ENCODE peak calls at places on chromosomes 12 and 14, in seven cellular contexts. X, Q, C, G, Y, H and K are unnamed samples.

GRCh38 chr14:67432088-67432564 is 20.2 kb upstream of the PLEK2 start:
- DNase-seq in C (no peak), H (no peak), Q (no peak), G (no peak), Y (no peak), X (no peak), K (no peak)

GRCh38 chr12:113766880-113767878 is 198.9 kb downstream of the RBM19 start:
- DNase-seq in X (no peak), C (peak), Y (no peak), Q (no peak), G (peak), H (no peak), K (no peak)

GRCh38 chr12:50231346-50231745 is 52.0 kb downstream of the LIMA1 start:
- DNase-seq in G (no peak), C (no peak), Q (no peak), H (no peak), X (no peak), Y (no peak), K (no peak)

GRCh38 chr14:51602176-51602759 is 49.4 kb upstream of the FRMD6 start:
- DNase-seq in Y (no peak), H (no peak), C (no peak), Q (no peak), X (no peak), G (peak), K (no peak)

GRCh38 chr14:48568688-48569087 is 893.3 kb upstream of the MDGA2 start:
- DNase-seq in H (no peak), X (no peak), Y (no peak), C (no peak), G (no peak), Q (no peak), K (no peak)

GRCh38 chr12:132604108-132605054 is 6.0 kb downstream of the LRCOL1 start:
- DNase-seq in Q (no peak), C (no peak), Y (no peak), H (no peak), G (no peak), X (no peak), K (no peak)

GRCh38 chr12:81261508-81262207 is 183.8 kb downstream of the ACSS3 start:
- DNase-seq in Y (no peak), G (no peak), Q (no peak), H (no peak), X (no peak), C (no peak), K (no peak)

GRCh38 chr14:34426313-34427295 is 35.4 kb downstream of the SPTSSA start:
- DNase-seq in G (no peak), X (peak), Q (no peak), H (no peak), Y (peak), C (no peak), K (no peak)

GRCh38 chr14:91363776-91364523 is 53.7 kb downstream of the CCDC88C start:
- DNase-seq in Q (no peak), C (no peak), G (no peak), X (peak), Y (no peak), H (no peak), K (no peak)

GRCh38 chr12:3777206-3777809 is 24.4 kb upstream of the CRACR2A start:
- DNase-seq in X (no peak), C (peak), Y (no peak), Q (no peak), H (no peak), G (peak), K (no peak)

GRCh38 chr12:20508362-20508761 is 140.0 kb downstream of the PDE3A start:
- DNase-seq in Q (no peak), C (no peak), G (peak), Y (no peak), X (no peak), H (no peak), K (no peak)

GRCh38 chr14:23707415-23707814 is 71.3 kb downstream of the DHRS2 start:
- DNase-seq in Q (no peak), X (no peak), C (no peak), G (no peak), H (no peak), Y (no peak), K (no peak)

GRCh38 chr12:115088328-115088994 is 404.5 kb upstream of the TBX3 start:
- DNase-seq in Q (no peak), H (no peak), G (peak), Y (peak), C (peak), X (no peak), K (no peak)

GRCh38 chr12:2683283-2684025 is 111.3 kb upstream of the FKBP4 start:
- DNase-seq in H (peak), C (no peak), Y (no peak), G (peak), Q (peak), X (peak), K (no peak)

GRCh38 chr12:62268956-62269355 is 8.8 kb downstream of the USP15 start:
- DNase-seq in Q (no peak), C (no peak), X (no peak), G (peak), H (no peak), Y (no peak), K (no peak)

GRCh38 chr12:48768736-48769135 is 20.2 kb downstream of the ADCY6 start:
- DNase-seq in C (no peak), Y (no peak), Q (no peak), H (no peak), X (no peak), G (no peak), K (no peak)

GRCh38 chr12:98698603-98699463 is 53.7 kb downstream of the APAF1 start:
- DNase-seq in Q (peak), Y (peak), G (peak), C (no peak), X (peak), H (no peak), K (no peak)

GRCh38 chr12:52971701-52972329 is 22.9 kb downstream of the KRT18 start:
- DNase-seq in G (peak), Q (no peak), H (no peak), C (peak), Y (no peak), X (peak), K (no peak)

GRCh38 chr12:24359418-24359817 is 409.9 kb upstream of the SOX5 start:
- DNase-seq in G (no peak), H (no peak), C (no peak), Q (no peak), Y (no peak), X (no peak), K (no peak)

GRCh38 chr12:12476836-12477531 is 85.7 kb downstream of the DUSP16 start:
- DNase-seq in Y (no peak), G (no peak), X (no peak), Q (no peak), H (no peak), C (no peak), K (no peak)

GRCh38 chr12:6764011-6764828 is 1.9 kb upstream of the PTMS start:
- DNase-seq in H (peak), C (peak), G (peak), X (peak), Y (peak), Q (peak), K (peak)

GRCh38 chr12:132021965-132022364 is 72.2 kb downstream of the EP400 start:
- DNase-seq in X (no peak), G (no peak), Y (no peak), H (no peak), Q (no peak), C (no peak), K (no peak)

GRCh38 chr12:3720772-3721171 is 32.1 kb downstream of the CRACR2A start:
- DNase-seq in C (no peak), Q (no peak), Y (no peak), H (no peak), X (no peak), G (no peak), K (no peak)

GRCh38 chr12:76519538-76519937 is 40.0 kb downstream of the OSBPL8 start:
- DNase-seq in Q (no peak), C (no peak), G (no peak), Y (no peak), X (no peak), H (no peak), K (no peak)

GRCh38 chr12:39619660-39620433 is at the start of gene ABCD2:
- DNase-seq in Q (peak), G (peak), C (peak), H (peak), Y (peak), X (peak), K (peak)

GRCh38 chr14:20490563-20490962 is 14.8 kb upstream of the RNASE10 start:
- DNase-seq in H (no peak), X (no peak), G (no peak), Y (no peak), C (no peak), Q (no peak), K (no peak)

GRCh38 chr12:92208613-92209121 is 63.0 kb upstream of the BTG1 start:
- DNase-seq in X (no peak), H (no peak), Q (no peak), G (peak), C (peak), Y (no peak), K (no peak)

GRCh38 chr14:99885649-99885958 is 92.4 kb downstream of the EML1 start:
- DNase-seq in G (no peak), H (no peak), Y (no peak), Q (no peak), C (no peak), X (no peak), K (no peak)
- TF ChIP-seq CTCF in G (no peak), H (no peak), Y (no peak), Q (no peak), C (no peak), X (no peak), K (no peak)

DNA sequence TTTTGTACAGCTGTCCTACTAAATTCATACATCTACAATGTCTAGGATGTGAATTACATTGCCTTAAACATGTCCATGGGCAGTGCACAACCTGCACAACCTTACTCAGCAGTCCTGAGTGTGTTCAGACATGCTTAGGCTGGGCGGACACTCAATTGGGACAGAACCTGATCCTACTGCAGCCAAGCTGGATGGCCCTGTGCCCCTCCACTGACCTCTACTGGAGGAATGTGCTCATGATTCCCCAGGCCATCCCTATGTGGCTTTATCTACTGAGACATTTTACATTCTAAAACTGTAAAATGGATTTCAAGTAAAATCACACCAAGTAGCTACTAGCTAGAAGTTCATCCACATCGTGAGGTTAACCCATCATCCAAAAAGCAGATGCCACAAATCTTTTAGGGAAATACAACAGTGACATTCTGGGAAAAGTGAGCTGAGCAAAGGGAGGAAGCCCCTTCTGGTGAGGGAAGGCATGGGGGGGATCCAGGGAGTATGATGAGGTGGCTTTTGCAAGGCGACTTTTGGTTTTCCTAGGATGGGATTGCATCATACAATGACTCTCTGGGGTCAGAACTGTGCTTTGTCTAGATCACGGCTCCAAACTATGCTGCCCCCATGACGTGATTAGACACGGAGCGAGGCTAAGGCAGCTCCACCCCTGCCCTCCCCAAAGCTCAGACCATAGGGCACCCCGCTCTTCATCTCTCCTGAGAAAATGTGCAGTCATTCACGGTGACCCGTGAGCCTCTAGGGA is 911.7 kb upstream of the TMEM132C start:
- DNase-seq in G (peak), Q (no peak), H (no peak), X (no peak), C (peak), Y (no peak), K (no peak)
- TF ChIP-seq CTCF in G (peak), Q (no peak), H (no peak), X (peak), C (peak), Y (no peak), K (no peak)

GRCh38 chr14:77376771-77377501 is at the start of the genes SAMD15 and TMED8:
- DNase-seq in X (peak), G (peak), C (peak), H (peak), Q (peak), Y (peak), K (peak)
- TF ChIP-seq CTCF in X (peak), G (no peak), C (peak), H (no peak), Q (peak), Y (no peak), K (no peak)

GRCh38 chr12:67415473-67415872 is 146.3 kb downstream of the CAND1 start:
- DNase-seq in C (no peak), X (no peak), Q (no peak), H (no peak), G (peak), Y (no peak), K (no peak)

GRCh38 chr12:67411562-67411961 is 142.4 kb downstream of the CAND1 start:
- DNase-seq in Y (no peak), G (no peak), Q (no peak), X (no peak), H (no peak), C (no peak), K (no peak)

GRCh38 chr12:67410667-67411067 is 141.5 kb downstream of the CAND1 start:
- DNase-seq in X (no peak), H (no peak), Y (peak), G (no peak), Q (no peak), C (no peak), K (no peak)

GRCh38 chr12:67414011-67414715 is 145.0 kb downstream of the CAND1 start:
- DNase-seq in C (no peak), X (no peak), H (no peak), Y (no peak), Q (no peak), G (no peak), K (no peak)

DNA sequence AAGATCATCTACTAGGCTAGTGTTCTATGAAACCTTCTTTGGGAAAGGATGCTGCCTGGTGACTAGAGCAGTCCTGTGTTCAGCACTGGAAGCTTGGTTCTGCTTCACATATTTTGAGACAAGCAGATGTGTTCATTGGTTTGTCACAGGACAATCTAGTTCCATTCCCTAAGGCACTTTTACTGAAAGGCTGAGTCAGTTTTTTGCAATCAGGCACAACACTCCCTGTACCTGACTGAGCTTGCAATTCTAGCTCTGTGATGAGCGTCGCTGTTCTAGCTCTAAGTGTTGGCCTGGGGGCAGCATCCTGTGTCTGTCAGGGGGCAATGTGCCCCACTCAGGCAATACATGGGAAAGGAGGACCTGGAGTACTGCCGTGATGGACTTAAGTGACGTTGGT is 144.4 kb downstream of the CAND1 start:
- DNase-seq in Q (no peak), Y (no peak), G (no peak), C (no peak), H (no peak), X (no peak), K (no peak)
- TF ChIP-seq CTCF in Q (no peak), Y (no peak), G (no peak), C (no peak), H (no peak), X (no peak), K (no peak)

GRCh38 chr14:37590810-37591139 is 4.3 kb downstream of the FOXA1 start:
- DNase-seq in H (no peak), X (no peak), C (no peak), Q (no peak), G (no peak), Y (no peak), K (no peak)

GRCh38 chr14:37590096-37590809 is 4.8 kb downstream of the FOXA1 start:
- DNase-seq in C (no peak), G (no peak), H (no peak), Q (no peak), X (no peak), Y (no peak), K (no peak)

GRCh38 chr14:37592288-37593274 is 2.5 kb downstream of the FOXA1 start:
- DNase-seq in G (no peak), Y (no peak), X (peak), Q (no peak), H (no peak), C (peak), K (no peak)

GRCh38 chr14:37591941-37592287 is 3.1 kb downstream of the FOXA1 start:
- DNase-seq in Q (no peak), Y (no peak), C (peak), H (no peak), X (peak), G (no peak), K (no peak)

DNA sequence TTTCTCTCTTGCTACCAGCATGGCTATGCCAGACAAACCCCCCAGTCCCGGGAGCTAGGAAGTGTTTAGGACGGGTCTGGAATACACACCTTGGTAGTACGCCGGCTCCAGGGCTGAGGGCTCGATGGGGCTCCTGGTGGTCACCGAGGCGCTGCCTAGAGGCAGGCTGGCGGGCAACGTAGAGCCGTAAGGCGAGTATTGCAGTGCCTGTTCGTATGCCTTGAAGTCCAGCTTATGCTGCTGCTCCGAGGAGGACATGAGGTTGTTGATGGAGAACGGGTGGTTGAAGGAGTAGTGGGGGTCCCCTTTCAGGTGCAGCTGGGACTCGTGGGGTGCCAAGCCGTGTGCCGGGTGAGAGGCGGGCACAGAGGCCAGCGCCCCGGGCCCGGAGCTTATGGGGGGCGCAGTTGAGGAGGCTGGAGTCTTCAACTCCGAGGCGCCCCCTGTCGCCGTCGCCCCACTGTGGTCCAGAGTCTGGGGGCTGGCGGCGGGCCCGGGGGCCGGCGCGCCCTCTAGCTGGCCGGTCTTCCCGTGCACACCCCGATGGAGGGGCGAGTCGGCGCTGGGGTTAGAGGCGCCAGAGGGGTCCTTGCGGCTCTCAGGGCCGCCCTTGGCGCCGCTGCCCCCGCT is 3.6 kb downstream of the FOXA1 start:
- DNase-seq in Y (no peak), C (peak), X (peak), Q (no peak), G (no peak), H (no peak), K (no peak)
- TF ChIP-seq CTCF in Y (no peak), C (peak), X (peak), Q (no peak), G (no peak), H (no peak), K (no peak)

DNA sequence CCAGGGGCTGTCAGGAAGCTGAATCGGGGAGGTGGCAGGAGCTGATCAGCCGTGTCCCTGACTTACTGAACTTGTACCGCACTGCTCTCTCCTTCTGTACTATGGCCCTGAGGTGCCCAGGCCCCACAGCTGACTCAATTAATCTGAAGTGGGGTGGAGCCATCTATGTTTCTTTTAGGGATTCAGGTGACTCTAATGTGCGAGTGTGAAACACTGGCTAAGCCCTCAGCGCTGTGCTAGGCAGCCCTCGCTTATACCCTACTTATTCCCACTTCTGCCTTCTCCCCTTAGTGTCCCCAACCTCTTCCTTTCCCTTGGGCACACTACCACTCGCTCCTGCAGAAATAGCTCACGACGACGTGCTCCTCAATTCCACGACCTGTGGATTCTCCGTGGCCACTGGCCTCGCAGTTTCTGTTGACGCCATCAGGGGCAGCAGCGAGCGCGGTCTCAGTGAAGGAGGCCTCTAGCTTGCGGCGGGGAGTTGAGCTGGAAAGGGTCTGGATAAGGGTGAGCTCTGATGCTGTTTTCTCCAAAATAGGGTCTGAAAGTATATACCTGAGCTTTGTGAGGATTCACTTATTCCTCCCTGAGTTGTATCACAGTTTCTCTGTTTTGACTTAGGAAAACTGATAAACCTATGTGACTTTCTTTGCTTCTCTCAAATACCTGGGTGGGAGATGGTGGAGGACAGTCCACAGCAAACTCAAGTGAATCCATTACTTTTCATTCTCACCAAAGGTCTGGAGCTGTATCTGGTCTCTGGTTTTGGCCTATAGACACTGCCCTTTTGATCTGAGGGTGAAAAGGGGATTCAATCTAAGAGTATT is 167.6 kb downstream of the SLC41A2 start:
- DNase-seq in X (peak), Q (peak), G (peak), C (peak), Y (no peak), H (peak), K (no peak)
- TF ChIP-seq CTCF in X (peak), Q (peak), G (peak), C (peak), Y (peak), H (no peak), K (no peak)

GRCh38 chr12:65330341-65330740 is 51.9 kb downstream of the MSRB3 start:
- DNase-seq in C (peak), H (no peak), Q (no peak), G (no peak), Y (no peak), X (no peak), K (no peak)

GRCh38 chr12:65331456-65331855 is 53.0 kb downstream of the MSRB3 start:
- DNase-seq in Y (no peak), G (no peak), C (no peak), Q (no peak), H (no peak), X (no peak), K (no peak)

GRCh38 chr12:65335021-65335714 is 56.7 kb downstream of the MSRB3 start:
- DNase-seq in H (no peak), G (peak), Q (peak), Y (no peak), C (peak), X (no peak), K (no peak)

GRCh38 chr12:65334534-65334933 is 56.1 kb downstream of the MSRB3 start:
- DNase-seq in Y (no peak), X (no peak), Q (no peak), C (no peak), H (no peak), G (peak), K (no peak)

GRCh38 chr12:65333649-65334048 is 55.2 kb downstream of the MSRB3 start:
- DNase-seq in X (no peak), Y (no peak), Q (no peak), G (no peak), C (no peak), H (no peak), K (no peak)
- TF ChIP-seq CTCF in X (no peak), Y (no peak), Q (no peak), G (no peak), C (no peak), H (no peak), K (no peak)

GRCh38 chr12:54463484-54463883 is 9.9 kb downstream of the GTSF1 start:
- DNase-seq in X (no peak), H (no peak), C (no peak), Q (no peak), G (peak), Y (no peak), K (no peak)

GRCh38 chr12:54463034-54463433 is 10.4 kb downstream of the GTSF1 start:
- DNase-seq in Q (peak), G (peak), C (no peak), H (no peak), Y (no peak), X (no peak), K (no peak)

GRCh38 chr12:54455760-54456469 is 17.5 kb downstream of the GTSF1 start:
- DNase-seq in G (no peak), Q (no peak), C (no peak), X (no peak), Y (no peak), H (no peak), K (no peak)

GRCh38 chr12:54459355-54459754 is 14.0 kb downstream of the GTSF1 start:
- DNase-seq in H (no peak), Q (no peak), G (no peak), C (no peak), X (no peak), Y (no peak), K (no peak)

GRCh38 chr12:54460317-54460935 is 13.0 kb downstream of the GTSF1 start:
- DNase-seq in Q (no peak), G (no peak), X (no peak), Y (no peak), H (no peak), C (no peak), K (no peak)
- TF ChIP-seq CTCF in Q (no peak), G (no peak), X (no peak), Y (no peak), H (no peak), C (no peak), K (no peak)